ENCODE peak calls at places on chromosomes 1 and 21, in four cellular contexts. O is right cardiac atrium, B is Right ventricle myocardium superior, H is SJSA1. D is an unnamed sample.

GRCh38 chr1:58917436-58917835 is 133.6 kb upstream of the JUN start:
- DNase-seq in O (no peak), B (no peak), H (no peak), D (no peak)

GRCh38 chr1:63740432-63740831 is 33.4 kb upstream of the ROR1 start:
- DNase-seq in O (no peak), B (no peak), H (peak), D (no peak)

GRCh38 chr1:206748348-206749034 is 22.1 kb upstream of the IL19 start:
- DNase-seq in O (no peak), B (no peak), H (no peak), D (no peak)

GRCh38 chr21:29501451-29501850 is 202.7 kb downstream of the BACH1 start:
- DNase-seq in O (no peak), B (no peak), H (no peak), D (no peak)

GRCh38 chr1:15013767-15014166 is 139.8 kb upstream of the TMEM51 start:
- DNase-seq in O (no peak), B (no peak), H (no peak), D (no peak)

GRCh38 chr1:29157269-29157601 is 24.5 kb downstream of the SRSF4 start:
- DNase-seq in O (no peak), B (no peak), H (no peak), D (no peak)

GRCh38 chr21:17854771-17855170 is 35.6 kb upstream of the C21orf91 start:
- DNase-seq in O (no peak), B (no peak), H (no peak), D (no peak)

GRCh38 chr21:40471103-40471502 is 375.9 kb downstream of the DSCAM start:
- DNase-seq in O (no peak), B (no peak), H (no peak), D (no peak)

GRCh38 chr21:42261832-42262200 is 42.9 kb downstream of the ABCG1 start:
- DNase-seq in O (peak), B (no peak), H (no peak), D (no peak)

GRCh38 chr1:64228181-64228957 is 24.9 kb downstream of the UBE2U start:
- DNase-seq in O (no peak), B (no peak), H (no peak), D (no peak)

GRCh38 chr1:210516092-210516491 is 187.4 kb downstream of the HHAT start:
- DNase-seq in O (no peak), B (no peak), H (no peak), D (no peak)

GRCh38 chr1:22412932-22413727 is 38.5 kb upstream of the ZBTB40 start:
- DNase-seq in O (no peak), B (no peak), H (no peak), D (no peak)

GRCh38 chr1:225923692-225924555 is at the start of gene PYCR2:
- DNase-seq in O (peak), B (peak), H (peak), D (peak)

GRCh38 chr1:168234846-168235547 is 9.2 kb downstream of the SFT2D2 start:
- DNase-seq in O (no peak), B (no peak), H (no peak), D (no peak)

GRCh38 chr1:235069171-235069570 is 59.5 kb downstream of the TOMM20 start:
- DNase-seq in O (no peak), B (no peak), H (no peak), D (no peak)

D was measured in left ventricle myocardium inferior.